ENCODE peak calls at places on chromosomes 2 and 18, in six cellular contexts. Q is body of pancreas, W is GM06990, N is activated T-cell treated with anti-CD3 and anti-CD28 coated beads for 24 hours, B is NCI-H446, A is Caco-2. M is an unnamed sample.

GRCh38 chr18:61883547-61883946 is 9.3 kb downstream of the RNF152 start:
- DNase-seq in W (no peak), B (no peak), Q (no peak), N (no peak), A (no peak), M (no peak)

GRCh38 chr2:153235516-153235915 is 243.0 kb downstream of the RPRM start:
- DNase-seq in A (no peak), B (no peak), W (peak; percentile 10), N (no peak), Q (no peak), M (no peak)

GRCh38 chr18:59402432-59403090 is 43.5 kb upstream of the LMAN1 start:
- DNase-seq in W (peak; percentile 47), N (peak; percentile 70), Q (peak; percentile 84), A (peak; percentile 43), B (peak; percentile 66), M (peak; percentile 80)

GRCh38 chr18:9810216-9810804 is 75.5 kb upstream of the TXNDC2 start:
- DNase-seq in B (no peak), W (no peak), N (no peak), A (no peak), Q (no peak), M (no peak)

GRCh38 chr2:127640082-127641072 is 5.6 kb upstream of the GPR17 start:
- DNase-seq in B (no peak), N (no peak), A (no peak), Q (no peak), W (peak; percentile 73), M (peak; percentile 72)

GRCh38 chr2:36459725-36460137 is 104.2 kb downstream of the CRIM1 start:
- DNase-seq in A (peak; percentile 84), W (no peak), B (peak; percentile 18), N (no peak), Q (peak; percentile 23), M (no peak)

GRCh38 chr18:56333146-56333545 is 305.2 kb downstream of the TXNL1 start:
- DNase-seq in N (no peak), Q (no peak), A (no peak), B (no peak), W (no peak), M (no peak)

GRCh38 chr2:152047826-152048476 is 50.9 kb downstream of the CACNB4 start:
- DNase-seq in N (no peak), A (no peak), B (peak; percentile 3), Q (no peak), W (no peak), M (no peak)

GRCh38 chr2:130776550-130776949 is 21.2 kb downstream of the AMER3 start:
- DNase-seq in Q (peak; percentile 48), W (no peak), A (peak; percentile 47), N (no peak), B (peak; percentile 16), M (no peak)

GRCh38 chr2:37892436-37893114 is 32.5 kb upstream of the RMDN2 start:
- DNase-seq in N (no peak), B (no peak), A (no peak), Q (no peak), W (peak; percentile 49), M (peak; percentile 56)

GRCh38 chr2:230942920-230943896 is 18.2 kb upstream of the GPR55 start:
- DNase-seq in N (peak; percentile 41), B (no peak), A (no peak), W (peak; percentile 81), Q (no peak), M (peak; percentile 83)

GRCh38 chr2:111897924-111898702 is at the start of gene MERTK:
- DNase-seq in A (peak; percentile 96), B (peak; percentile 72), Q (peak; percentile 89), N (no peak), W (peak; percentile 55), M (peak; percentile 80)

GRCh38 chr2:105592288-105592687 is 152.4 kb upstream of the NCK2 start:
- DNase-seq in Q (peak; percentile 43), B (no peak), N (no peak), W (no peak), A (no peak), M (no peak)

GRCh38 chr2:97742381-97742847 is 29.0 kb downstream of the ZAP70 start:
- DNase-seq in N (no peak), A (no peak), B (peak; percentile 26), Q (no peak), W (no peak), M (no peak)

GRCh38 chr18:13813271-13813849 is 10.6 kb upstream of the MC5R start:
- DNase-seq in A (peak; percentile 71), W (no peak), B (peak; percentile 63), N (peak; percentile 47), Q (peak; percentile 81), M (peak; percentile 73)

GRCh38 chr2:175631247-175631628 is 370.8 kb downstream of the LNPK start:
- DNase-seq in W (no peak), Q (no peak), A (peak; percentile 4), B (no peak), N (no peak), M (no peak)

GRCh38 chr2:208062113-208062512 is 36.8 kb upstream of the PLEKHM3 start:
- DNase-seq in B (no peak), N (no peak), W (no peak), Q (no peak), A (peak; percentile 59), M (no peak)

GRCh38 chr2:88307817-88308216 is 137.7 kb downstream of the THNSL2 start:
- DNase-seq in N (peak; percentile 2), Q (no peak), W (no peak), B (no peak), A (peak; percentile 61), M (peak; percentile 37)

GRCh38 chr2:231923951-231924888 is 2.0 kb downstream of the NPPC start:
- DNase-seq in A (no peak), N (no peak), W (no peak), B (no peak), Q (no peak), M (peak; percentile 15)

GRCh38 chr2:229201522-229201921 is 69.6 kb downstream of the PID1 start:
- DNase-seq in Q (no peak), W (no peak), N (no peak), A (no peak), B (no peak), M (no peak)

GRCh38 chr2:38932586-38932985 is 42.9 kb downstream of the ARHGEF33 start:
- DNase-seq in W (no peak), Q (no peak), A (no peak), N (no peak), B (no peak), M (no peak)

GRCh38 chr2:137168564-137168963 is 403.2 kb downstream of the THSD7B start:
- DNase-seq in B (no peak), W (no peak), N (no peak), Q (no peak), A (no peak), M (no peak)

GRCh38 chr2:182173944-182174622 is 188.4 kb downstream of the PPP1R1C start:
- DNase-seq in Q (no peak), N (no peak), W (no peak), B (no peak), A (no peak), M (no peak)

GRCh38 chr2:23235292-23235691 is 149.7 kb upstream of the KLHL29 start:
- DNase-seq in Q (no peak), N (no peak), W (no peak), B (no peak), A (no peak), M (no peak)

GRCh38 chr2:8608411-8608954 is 73.4 kb upstream of the ID2 start:
- DNase-seq in N (peak; percentile 13), B (no peak), Q (no peak), W (no peak), A (no peak), M (no peak)

GRCh38 chr2:106158871-106159270 is 35.2 kb downstream of the UXS1 start:
- DNase-seq in Q (no peak), W (no peak), B (no peak), N (no peak), A (no peak), M (no peak)

GRCh38 chr2:236949089-236949935 is 136.4 kb upstream of the COPS8 start:
- DNase-seq in N (no peak), Q (no peak), W (no peak), B (no peak), A (no peak), M (no peak)

GRCh38 chr18:70450658-70451253 is 161.9 kb downstream of the SOCS6 start:
- DNase-seq in Q (no peak), B (no peak), W (no peak), N (no peak), A (no peak), M (no peak)

GRCh38 chr18:37922162-37922561 is 356.6 kb upstream of the CELF4 start:
- DNase-seq in B (no peak), W (no peak), A (no peak), N (no peak), Q (no peak), M (no peak)

GRCh38 chr2:38073211-38074005 is 2.5 kb downstream of the CYP1B1 start:
- DNase-seq in B (no peak), W (peak; percentile 9), Q (no peak), N (no peak), A (no peak), M (no peak)

GRCh38 chr2:215736653-215737290 is 276.6 kb downstream of the MREG start:
- DNase-seq in Q (no peak), N (no peak), B (no peak), W (no peak), A (peak; percentile 57), M (no peak)

GRCh38 chr18:55694291-55694690 is 106.3 kb upstream of the TCF4 start:
- DNase-seq in W (no peak), N (no peak), A (peak; percentile 5), Q (no peak), B (no peak), M (no peak)

M was measured in GM10248.